ENCODE peak calls at places on chromosomes 5 and 9, in five cellular contexts. H is Kasumi-1, D is bronchial epithelial cell, U is HS-5, S is ureter. Y is an unnamed sample.

GRCh38 chr9:137064027-137064879 is 6.1 kb downstream of the SAPCD2 start:
- DNase-seq in H (peak; percentile 33), D (no peak), U (no peak), S (no peak), Y (no peak)

GRCh38 chr5:36450229-36451024 is 148.7 kb upstream of the RANBP3L start:
- DNase-seq in H (no peak), D (peak; percentile 90), U (peak; percentile 61), S (no peak), Y (no peak)

GRCh38 chr9:69470186-69470977 is 145.4 kb downstream of the ENTREP1 start:
- DNase-seq in H (no peak), D (no peak), U (no peak), S (no peak), Y (no peak)

GRCh38 chr5:56278267-56278826 is 45.2 kb upstream of the ANKRD55 start:
- DNase-seq in H (no peak), D (no peak), U (no peak), S (no peak), Y (no peak)

GRCh38 chr5:55510523-55510880 is 24.3 kb downstream of the PLPP1 start:
- DNase-seq in H (no peak), D (no peak), U (no peak), S (no peak), Y (no peak)

GRCh38 chr9:69379250-69379982 is 54.4 kb downstream of the ENTREP1 start:
- DNase-seq in H (no peak), D (peak; percentile 83), U (peak; percentile 49), S (no peak), Y (no peak)

GRCh38 chr5:74017786-74018211 is 391.8 kb downstream of the ARHGEF28 start:
- DNase-seq in H (no peak), D (peak; percentile 90), U (peak; percentile 40), S (no peak), Y (no peak)

GRCh38 chr5:32030686-32031478 is 143.2 kb downstream of the GOLPH3 start:
- DNase-seq in H (no peak), D (peak; percentile 71), U (no peak), S (no peak), Y (no peak)

GRCh38 chr5:132477784-132478497 is 12.6 kb downstream of the IRF1 start:
- DNase-seq in H (no peak), D (no peak), U (no peak), S (no peak), Y (no peak)

GRCh38 chr9:34335376-34335775 is 6.0 kb downstream of the NUDT2 start:
- DNase-seq in H (no peak), D (no peak), U (no peak), S (no peak), Y (no peak)

GRCh38 chr5:72305194-72306142 is 14.6 kb downstream of the MRPS27 start:
- DNase-seq in H (no peak), D (no peak), U (no peak), S (no peak), Y (no peak)

GRCh38 chr5:33892419-33893151 is 795 bp upstream of the ADAMTS12 start:
- DNase-seq in H (no peak), D (peak; percentile 9), U (peak; percentile 98), S (peak; percentile 62), Y (no peak)

GRCh38 chr9:98255064-98255577 is 328 bp downstream of the TBC1D2 start:
- DNase-seq in H (no peak), D (peak; percentile 42), U (no peak), S (no peak), Y (no peak)

GRCh38 chr5:139392324-139392677 is 2.6 kb upstream of the MZB1 start:
- DNase-seq in H (peak; percentile 55), D (no peak), U (no peak), S (no peak), Y (no peak)

GRCh38 chr5:114184006-114184405 is 177.9 kb upstream of the KCNN2 start:
- DNase-seq in H (peak; percentile 13), D (no peak), U (no peak), S (no peak), Y (no peak)

GRCh38 chr5:54518146-54519082 is 855 bp downstream of the SNX18 start:
- DNase-seq in H (peak; percentile 36), D (peak; percentile 18), U (no peak), S (no peak), Y (peak; percentile 44)

GRCh38 chr9:99184073-99184426 is 37.7 kb downstream of the ALG2 start:
- DNase-seq in H (no peak), D (no peak), U (no peak), S (no peak), Y (no peak)

GRCh38 chr9:71096431-71097108 is 24.9 kb downstream of the TRPM3 start:
- DNase-seq in H (no peak), D (no peak), U (no peak), S (no peak), Y (no peak)

GRCh38 chr9:110077926-110078325 is 130.0 kb downstream of the C9orf152 start:
- DNase-seq in H (no peak), D (no peak), U (no peak), S (no peak), Y (no peak)

GRCh38 chr9:104074876-104075275 is 19.2 kb upstream of the SMC2 start:
- DNase-seq in H (no peak), D (peak; percentile 63), U (peak; percentile 61), S (no peak), Y (no peak)

GRCh38 chr9:33687779-33688178 is 107.6 kb upstream of the PRSS3 start:
- DNase-seq in H (peak; percentile 31), D (peak; percentile 45), U (no peak), S (no peak), Y (no peak)

GRCh38 chr9:114006931-114007691 is 71.0 kb downstream of the AMBP start:
- DNase-seq in H (no peak), D (no peak), U (no peak), S (peak; percentile 40), Y (no peak)

GRCh38 chr5:178416919-178417318 is 173.3 kb downstream of the COL23A1 start:
- DNase-seq in H (no peak), D (peak; percentile 91), U (no peak), S (no peak), Y (no peak)

GRCh38 chr9:113973226-113973625 is 97.1 kb downstream of the ZNF618 start:
- DNase-seq in H (no peak), D (no peak), U (no peak), S (no peak), Y (no peak)

GRCh38 chr5:40291338-40291737 is 388.4 kb upstream of the PTGER4 start:
- DNase-seq in H (no peak), D (peak; percentile 22), U (peak; percentile 77), S (no peak), Y (no peak)

GRCh38 chr5:3893527-3893926 is 297.9 kb downstream of the IRX1 start:
- DNase-seq in H (no peak), D (peak; percentile 23), U (no peak), S (no peak), Y (no peak)

GRCh38 chr5:14449052-14449661 is 132.4 kb upstream of the OTULINL start:
- DNase-seq in H (no peak), D (no peak), U (peak; percentile 97), S (no peak), Y (no peak)

GRCh38 chr9:76642701-76643209 is 121.5 kb upstream of the PCA3 start:
- DNase-seq in H (no peak), D (no peak), U (no peak), S (no peak), Y (no peak)

GRCh38 chr9:137245450-137246421 is 4.6 kb downstream of the TUBB4B start:
- DNase-seq in H (no peak), D (no peak), U (no peak), S (no peak), Y (no peak)

GRCh38 chr5:156534086-156534485 is 207.1 kb downstream of the SGCD start:
- DNase-seq in H (no peak), D (no peak), U (no peak), S (no peak), Y (no peak)

GRCh38 chr9:115395511-115396021 is 277.6 kb upstream of the TNC start:
- DNase-seq in H (no peak), D (peak; percentile 64), U (no peak), S (no peak), Y (no peak)

GRCh38 chr5:136249678-136250266 is 56.8 kb upstream of the SMIM32 start:
- DNase-seq in H (peak; percentile 65), D (peak; percentile 62), U (peak; percentile 34), S (peak; percentile 59), Y (no peak)

GRCh38 chr9:133370680-133371079 is 5.2 kb downstream of the SURF4 start:
- DNase-seq in H (no peak), D (no peak), U (no peak), S (no peak), Y (no peak)

GRCh38 chr5:139164020-139164419 is 34.1 kb downstream of the SIL1 start:
- DNase-seq in H (no peak), D (peak; percentile 40), U (no peak), S (no peak), Y (peak; percentile 5)

GRCh38 chr9:126794441-126794840 is 10.4 kb upstream of the ZBTB43 start:
- DNase-seq in H (no peak), D (peak; percentile 28), U (no peak), S (peak; percentile 8), Y (no peak)

GRCh38 chr9:127796225-127796813 is 6.4 kb upstream of the FPGS start:
- DNase-seq in H (no peak), D (no peak), U (no peak), S (no peak), Y (no peak)

GRCh38 chr5:3394877-3395599 is 200.6 kb upstream of the IRX1 start:
- DNase-seq in H (no peak), D (no peak), U (no peak), S (no peak), Y (no peak)

GRCh38 chr9:89558948-89559347 is 45.9 kb upstream of the GADD45G start:
- DNase-seq in H (no peak), D (no peak), U (no peak), S (no peak), Y (no peak)